ENCODE peak calls at places on chromosomes 13 and 19, in five cellular contexts. One of them, this sample, is unnamed.

GRCh38 chr19:18100710-18101109 is 3.1 kb downstream of the MAST3 start:
- DNase-seq in activated T-helper 1 cell treated with anti-CD3 and anti-CD28 coated beads, Interleukin-2, amount 50 U/mL, for 16 hours: no peak
- DNase-seq in AG10803: no peak
- DNase-seq in AG08396: no peak
- DNase-seq in Karpas-422: no peak
- DNase-seq in this sample: no peak

GRCh38 chr13:75316427-75316826 is 165.5 kb downstream of the TBC1D4 start:
- DNase-seq in activated T-helper 1 cell treated with anti-CD3 and anti-CD28 coated beads, Interleukin-2, amount 50 U/mL, for 16 hours: no peak
- DNase-seq in AG10803: peak; percentile 41
- DNase-seq in AG08396: no peak
- DNase-seq in Karpas-422: no peak
- DNase-seq in this sample: no peak

GRCh38 chr19:1864480-1865171 is 1.2 kb upstream of the KLF16 start:
- DNase-seq in activated T-helper 1 cell treated with anti-CD3 and anti-CD28 coated beads, Interleukin-2, amount 50 U/mL, for 16 hours: no peak
- DNase-seq in AG10803: peak; percentile 59
- DNase-seq in AG08396: peak; percentile 85
- DNase-seq in Karpas-422: peak; percentile 89
- DNase-seq in this sample: peak; percentile 82

GRCh38 chr13:98313938-98314292 is 136.8 kb upstream of the RNF113B start:
- DNase-seq in activated T-helper 1 cell treated with anti-CD3 and anti-CD28 coated beads, Interleukin-2, amount 50 U/mL, for 16 hours: no peak
- DNase-seq in AG10803: no peak
- DNase-seq in AG08396: no peak
- DNase-seq in Karpas-422: no peak
- DNase-seq in this sample: no peak

GRCh38 chr13:97212540-97213146 is 9.5 kb upstream of the MBNL2 start:
- DNase-seq in activated T-helper 1 cell treated with anti-CD3 and anti-CD28 coated beads, Interleukin-2, amount 50 U/mL, for 16 hours: no peak
- DNase-seq in AG10803: peak; percentile 43
- DNase-seq in AG08396: peak; percentile 37
- DNase-seq in Karpas-422: peak; percentile 54
- DNase-seq in this sample: peak; percentile 4

GRCh38 chr19:23823952-23824389 is 65.3 kb upstream of the ZNF681 start:
- DNase-seq in activated T-helper 1 cell treated with anti-CD3 and anti-CD28 coated beads, Interleukin-2, amount 50 U/mL, for 16 hours: no peak
- DNase-seq in AG10803: no peak
- DNase-seq in AG08396: no peak
- DNase-seq in Karpas-422: peak; percentile 89
- DNase-seq in this sample: peak; percentile 96

GRCh38 chr19:56611288-56611687 is 16.2 kb downstream of the ZNF71 start:
- DNase-seq in activated T-helper 1 cell treated with anti-CD3 and anti-CD28 coated beads, Interleukin-2, amount 50 U/mL, for 16 hours: no peak
- DNase-seq in AG10803: no peak
- DNase-seq in AG08396: no peak
- DNase-seq in Karpas-422: no peak
- DNase-seq in this sample: no peak

GRCh38 chr13:67619987-67620386 is 389.9 kb upstream of the PCDH9 start:
- DNase-seq in activated T-helper 1 cell treated with anti-CD3 and anti-CD28 coated beads, Interleukin-2, amount 50 U/mL, for 16 hours: no peak
- DNase-seq in AG10803: no peak
- DNase-seq in AG08396: no peak
- DNase-seq in Karpas-422: no peak
- DNase-seq in this sample: no peak

GRCh38 chr19:51470966-51471365 is 7.4 kb upstream of the CEACAM18 start:
- DNase-seq in activated T-helper 1 cell treated with anti-CD3 and anti-CD28 coated beads, Interleukin-2, amount 50 U/mL, for 16 hours: no peak
- DNase-seq in AG10803: no peak
- DNase-seq in AG08396: no peak
- DNase-seq in Karpas-422: no peak
- DNase-seq in this sample: no peak

GRCh38 chr13:93279982-93280381 is 53.4 kb downstream of the GPC6 start:
- DNase-seq in activated T-helper 1 cell treated with anti-CD3 and anti-CD28 coated beads, Interleukin-2, amount 50 U/mL, for 16 hours: no peak
- DNase-seq in AG10803: no peak
- DNase-seq in AG08396: no peak
- DNase-seq in Karpas-422: no peak
- DNase-seq in this sample: no peak

GRCh38 chr19:6103894-6104293 is 6.4 kb downstream of the RFX2 start:
- DNase-seq in activated T-helper 1 cell treated with anti-CD3 and anti-CD28 coated beads, Interleukin-2, amount 50 U/mL, for 16 hours: no peak
- DNase-seq in AG10803: no peak
- DNase-seq in AG08396: no peak
- DNase-seq in Karpas-422: no peak
- DNase-seq in this sample: no peak

GRCh38 chr13:48798180-48798579 is 144.5 kb downstream of the CYSLTR2 start:
- DNase-seq in activated T-helper 1 cell treated with anti-CD3 and anti-CD28 coated beads, Interleukin-2, amount 50 U/mL, for 16 hours: no peak
- DNase-seq in AG10803: no peak
- DNase-seq in AG08396: no peak
- DNase-seq in Karpas-422: no peak
- DNase-seq in this sample: no peak

GRCh38 chr19:20413705-20414104 is 151.9 kb downstream of the ZNF737 start:
- DNase-seq in activated T-helper 1 cell treated with anti-CD3 and anti-CD28 coated beads, Interleukin-2, amount 50 U/mL, for 16 hours: no peak
- DNase-seq in AG10803: no peak
- DNase-seq in AG08396: no peak
- DNase-seq in Karpas-422: no peak
- DNase-seq in this sample: no peak

GRCh38 chr13:99981115-99982020 is at the start of gene ZIC2:
- DNase-seq in activated T-helper 1 cell treated with anti-CD3 and anti-CD28 coated beads, Interleukin-2, amount 50 U/mL, for 16 hours: no peak
- DNase-seq in AG10803: no peak
- DNase-seq in AG08396: no peak
- DNase-seq in Karpas-422: no peak
- DNase-seq in this sample: no peak

GRCh38 chr13:82878536-82878935 is 1003.7 kb downstream of the SLITRK1 start:
- DNase-seq in activated T-helper 1 cell treated with anti-CD3 and anti-CD28 coated beads, Interleukin-2, amount 50 U/mL, for 16 hours: no peak
- DNase-seq in AG10803: no peak
- DNase-seq in AG08396: no peak
- DNase-seq in Karpas-422: no peak
- DNase-seq in this sample: no peak

GRCh38 chr13:24614306-24615080 is 65.7 kb upstream of the ATP12A start:
- DNase-seq in activated T-helper 1 cell treated with anti-CD3 and anti-CD28 coated beads, Interleukin-2, amount 50 U/mL, for 16 hours: no peak
- DNase-seq in AG10803: no peak
- DNase-seq in AG08396: no peak
- DNase-seq in Karpas-422: no peak
- DNase-seq in this sample: no peak

GRCh38 chr13:75417006-75417384 is 65.0 kb downstream of the TBC1D4 start:
- DNase-seq in activated T-helper 1 cell treated with anti-CD3 and anti-CD28 coated beads, Interleukin-2, amount 50 U/mL, for 16 hours: no peak
- DNase-seq in AG10803: no peak
- DNase-seq in AG08396: no peak
- DNase-seq in Karpas-422: no peak
- DNase-seq in this sample: no peak

GRCh38 chr19:3771906-3772450 is at the start of gene RAX2:
- DNase-seq in activated T-helper 1 cell treated with anti-CD3 and anti-CD28 coated beads, Interleukin-2, amount 50 U/mL, for 16 hours: no peak
- DNase-seq in AG10803: no peak
- DNase-seq in AG08396: no peak
- DNase-seq in Karpas-422: no peak
- DNase-seq in this sample: no peak

This sample was measured in OCI-LY7.